ENCODE peak calls at places on chromosomes 7 and 10, in four cellular contexts. Z is activated T-helper 1 cell treated with anti-CD3 and anti-CD28 coated beads, Interleukin-12 subunit alpha, Interleukin-12 subunit beta, Interleukin-2, Interleukin-4 antibody, amounts not matched to agents 30 ng/mL and 10 ng/mL and 1 ng/mL, durations not matched to agents 14 hours and 24 hours and 36 hours; Y is activated naive CD4-positive, alpha-beta T cell treated with anti-CD3 and anti-CD28 coated beads for 36 hours; D is WERI-Rb-1. C is an unnamed sample.

GRCh38 chr10:110812583-110812982 is 59.1 kb upstream of the PDCD4 start:
- DNase-seq in Z (no peak), Y (no peak), D (no peak), C (no peak)

GRCh38 chr10:44571701-44572100 is 186.8 kb upstream of the CXCL12 start:
- DNase-seq in Z (no peak), Y (no peak), D (no peak), C (no peak)

GRCh38 chr10:57482259-57482658 is 785.4 kb downstream of the IPMK start:
- DNase-seq in Z (no peak), Y (no peak), D (no peak), C (no peak)

GRCh38 chr10:119111968-119112515 is 8.1 kb downstream of the DENND10 start:
- DNase-seq in Z (no peak), Y (no peak), D (no peak), C (no peak)

GRCh38 chr10:125084191-125085186 is 75.9 kb downstream of the CTBP2 start:
- DNase-seq in Z (no peak), Y (no peak), D (peak; percentile 35), C (no peak)

GRCh38 chr7:107813524-107813923 is 10.5 kb upstream of the SLC26A3 start:
- DNase-seq in Z (no peak), Y (peak; percentile 65), D (no peak), C (no peak)

GRCh38 chr7:16646427-16647081 is 573 bp downstream of the BZW2 start:
- DNase-seq in Z (no peak), Y (peak; percentile 24), D (peak; percentile 32), C (no peak)

GRCh38 chr7:121392277-121393004 is 3.7 kb downstream of the FAM3C start:
- DNase-seq in Z (no peak), Y (no peak), D (no peak), C (no peak)

GRCh38 chr10:30600005-30600404 is 29.5 kb downstream of the LYZL2 start:
- DNase-seq in Z (no peak), Y (no peak), D (no peak), C (no peak)

GRCh38 chr7:95229301-95229700 is 95.0 kb downstream of the PON1 start:
- DNase-seq in Z (no peak), Y (no peak), D (no peak), C (no peak)

GRCh38 chr7:94154858-94155257 is 150.7 kb upstream of the BET1 start:
- DNase-seq in Z (no peak), Y (no peak), D (no peak), C (no peak)

GRCh38 chr10:114309111-114309651 is 70.1 kb downstream of the VWA2 start:
- DNase-seq in Z (no peak), Y (no peak), D (no peak), C (no peak)

GRCh38 chr10:52423369-52423768 is 109.3 kb downstream of the DKK1 start:
- DNase-seq in Z (no peak), Y (no peak), D (no peak), C (no peak)

GRCh38 chr7:31311465-31312074 is 29.0 kb downstream of the NEUROD6 start:
- DNase-seq in Z (no peak), Y (no peak), D (no peak), C (no peak)

GRCh38 chr10:61974611-61975010 is 73.1 kb downstream of the ARID5B start:
- DNase-seq in Z (no peak), Y (no peak), D (no peak), C (no peak)

GRCh38 chr10:133013478-133013877 is 71.1 kb upstream of the CFAP46 start:
- DNase-seq in Z (no peak), Y (no peak), D (no peak), C (no peak)